ENCODE peak calls at places on chromosomes 11 and 22, in ten cellular contexts. G, F, H, W, V, N, S, T, B and P are unnamed samples.

GRCh38 chr22:38114484-38115398 is 4.3 kb upstream of the BAIAP2L2 start:
- DNase-seq in G (peak; percentile 67), F (peak; percentile 76), H (peak; percentile 72), W (peak; percentile 78), V (peak; percentile 78), N (peak; percentile 67), S (peak; percentile 30), T (peak; percentile 23), B (peak; percentile 86), P (peak; percentile 45)

GRCh38 chr11:67581469-67581868 is 2.1 kb upstream of the GSTP1 start:
- DNase-seq in G (no peak), F (no peak), H (no peak), W (no peak), V (no peak), N (no peak), S (peak; percentile 43), T (no peak), B (peak; percentile 50), P (no peak)

GRCh38 chr22:20420157-20420842 is 17.3 kb downstream of the SCARF2 start:
- DNase-seq in G (no peak), F (no peak), H (no peak), W (no peak), V (no peak), N (no peak), S (no peak), T (no peak), B (no peak), P (no peak)

GRCh38 chr22:23534201-23534850 is 45.8 kb downstream of the IGLL1 start:
- DNase-seq in G (no peak), F (no peak), H (peak; percentile 11), W (no peak), V (no peak), N (no peak), S (no peak), T (no peak), B (no peak), P (no peak)

GRCh38 chr11:62217191-62217748 is 8.8 kb downstream of the SCGB2A1 start:
- DNase-seq in G (peak; percentile 37), F (no peak), H (no peak), W (no peak), V (no peak), N (no peak), S (peak; percentile 2), T (peak; percentile 26), B (no peak), P (no peak)

GRCh38 chr11:12546122-12546521 is 128.1 kb upstream of the TEAD1 start:
- DNase-seq in G (no peak), F (no peak), H (no peak), W (no peak), V (no peak), N (no peak), S (no peak), T (no peak), B (no peak), P (no peak)

GRCh38 chr22:27183474-27183873 is 526.1 kb downstream of the MIAT start:
- DNase-seq in G (no peak), F (no peak), H (no peak), W (no peak), V (no peak), N (no peak), S (no peak), T (no peak), B (no peak), P (peak; percentile 64)

GRCh38 chr22:37765953-37766566 is 41.7 kb upstream of the GCAT start:
- DNase-seq in G (no peak), F (no peak), H (no peak), W (no peak), V (no peak), N (no peak), S (no peak), T (no peak), B (no peak), P (no peak)

GRCh38 chr11:33027233-33027632 is 11.6 kb downstream of the DEPDC7 start:
- DNase-seq in G (no peak), F (no peak), H (no peak), W (no peak), V (no peak), N (no peak), S (no peak), T (no peak), B (no peak), P (no peak)

GRCh38 chr11:121544956-121545355 is 92.2 kb upstream of the SORL1-AS1 start:
- DNase-seq in G (no peak), F (no peak), H (no peak), W (peak; percentile 11), V (peak; percentile 44), N (no peak), S (no peak), T (no peak), B (no peak), P (no peak)

GRCh38 chr11:117631336-117632090 is 165.5 kb downstream of the DSCAML1 start:
- DNase-seq in G (no peak), F (no peak), H (no peak), W (no peak), V (no peak), N (no peak), S (no peak), T (no peak), B (no peak), P (no peak)